ENCODE peak calls at places on chromosome 14, in eight cellular contexts. L is fibroblast of mammary gland, B is choroid plexus epithelial cell, W is MM.1S, P is H7, S is endothelial cell of umbilical vein, M is uterus, G is A549. I is an unnamed sample.

GRCh38 chr14:78043349-78043748 is 126.8 kb upstream of the NRXN3 start:
- DNase-seq in B (no peak), S (no peak), G (no peak), P (no peak), L (no peak), W (no peak), M (no peak), I (no peak)

GRCh38 chr14:52076334-52076733 is 7.5 kb upstream of the NID2 start:
- DNase-seq in L (peak), W (no peak), G (no peak), S (peak), P (no peak), B (no peak), M (no peak), I (no peak)

GRCh38 chr14:63705561-63706070 is 22.2 kb downstream of the SGPP1 start:
- DNase-seq in P (no peak), G (no peak), M (no peak), L (no peak), S (no peak), B (no peak), W (no peak), I (no peak)

GRCh38 chr14:105333613-105334364 is 19.2 kb downstream of the PACS2 start:
- DNase-seq in W (no peak), M (no peak), L (no peak), B (no peak), S (no peak), P (no peak), G (no peak), I (no peak)

GRCh38 chr14:22112004-22112403 is 438.4 kb upstream of the OR4E1 start:
- DNase-seq in B (peak), S (peak), L (peak), G (peak), P (peak), M (no peak), W (no peak), I (no peak)

GRCh38 chr14:53927171-53927570 is 29.5 kb downstream of the BMP4 start:
- DNase-seq in M (no peak), P (no peak), B (no peak), W (no peak), L (peak), G (no peak), S (no peak), I (no peak)

GRCh38 chr14:102469261-102469660 is 40.3 kb downstream of the ANKRD9 start:
- DNase-seq in P (no peak), S (no peak), G (no peak), L (no peak), W (no peak), M (no peak), B (no peak), I (no peak)

GRCh38 chr14:61877050-61877390 is 114.8 kb downstream of the SNAPC1 start:
- DNase-seq in W (no peak), P (no peak), G (no peak), S (no peak), B (no peak), M (no peak), L (no peak), I (no peak)

GRCh38 chr14:79275367-79275655 is 936.0 kb downstream of the DIO2 start:
- DNase-seq in M (no peak), G (no peak), P (no peak), L (no peak), B (no peak), W (no peak), S (no peak), I (no peak)

GRCh38 chr14:91545946-91546716 is 36.0 kb upstream of the PPP4R3A start:
- DNase-seq in G (no peak), B (peak), W (no peak), L (peak), S (no peak), M (no peak), P (no peak), I (no peak)

GRCh38 chr14:22386924-22387775 is 201.9 kb downstream of the DAD1 start:
- DNase-seq in P (peak), W (peak), S (peak), L (peak), G (peak), B (peak), M (peak), I (no peak)

GRCh38 chr14:66117600-66117999 is 368.6 kb upstream of the CCDC196 start:
- DNase-seq in L (peak), P (no peak), S (peak), W (no peak), G (peak), M (no peak), B (peak), I (no peak)

GRCh38 chr14:35337557-35338255 is 45.5 kb downstream of the PSMA6 start:
- DNase-seq in L (no peak), W (no peak), P (peak), G (peak), B (no peak), M (no peak), S (no peak), I (no peak)

GRCh38 chr14:103216857-103217256 is 93.6 kb downstream of the TNFAIP2 start:
- DNase-seq in P (no peak), M (no peak), S (no peak), L (no peak), W (no peak), G (no peak), B (no peak), I (no peak)

GRCh38 chr14:59271734-59272133 is 83.3 kb downstream of the DAAM1 start:
- DNase-seq in L (peak), M (no peak), S (no peak), P (no peak), B (no peak), G (no peak), W (no peak), I (no peak)

GRCh38 chr14:67886221-67886620 is 66.6 kb downstream of the RAD51B start:
- DNase-seq in P (no peak), M (no peak), L (no peak), B (no peak), W (no peak), G (no peak), S (no peak), I (no peak)

DNA sequence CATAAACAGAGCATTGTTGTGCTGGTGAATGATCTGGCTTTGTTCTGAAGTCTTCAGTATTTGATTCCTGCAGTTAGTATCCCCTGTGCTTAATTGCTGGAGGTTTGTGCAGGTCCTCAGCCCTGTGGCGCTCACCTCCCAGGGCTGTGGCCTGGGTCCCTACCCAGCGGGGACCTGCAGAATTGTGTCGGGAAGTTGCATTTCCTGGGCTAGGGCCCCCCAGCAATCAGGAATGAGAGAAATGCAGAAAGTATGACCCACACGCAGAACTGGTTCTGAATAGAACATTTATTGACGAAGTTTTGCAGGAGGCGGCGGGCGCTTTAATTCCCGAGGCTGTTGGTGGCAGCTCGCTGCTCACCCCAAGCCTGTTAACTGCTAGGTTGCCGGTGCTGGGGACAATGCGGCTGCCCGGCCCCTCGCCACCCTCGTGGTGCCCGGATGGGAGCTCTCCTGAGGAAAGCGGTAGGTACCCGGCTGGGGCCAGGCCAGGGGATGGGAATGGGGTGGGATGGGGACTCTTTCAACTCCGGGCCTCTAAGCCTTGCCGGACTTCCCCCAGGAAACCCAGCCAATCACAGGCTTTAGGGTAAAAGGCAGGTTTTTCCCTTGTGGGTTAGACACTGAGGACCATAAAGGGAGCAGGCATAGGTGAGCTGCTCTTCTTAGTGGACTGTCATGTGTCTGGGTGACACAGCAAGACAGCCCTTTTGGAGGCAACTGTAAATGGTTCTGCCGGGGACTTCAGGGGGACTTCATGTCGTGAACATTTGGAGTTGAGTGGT is 11.6 kb downstream of the PLEKHG3 start:
- DNase-seq in B (peak), W (no peak), G (no peak), M (no peak), P (peak), L (no peak), S (no peak), I (no peak)
- H3K4me3 ChIP-seq in B (peak), W (no peak), G (no peak), M (peak), P (peak), L (no peak), S (no peak), I (no peak)

GRCh38 chr14:70280931-70281330 is 78.6 kb downstream of the COX16 start:
- DNase-seq in B (no peak), L (no peak), G (no peak), P (no peak), M (no peak), S (no peak), W (no peak), I (no peak)

GRCh38 chr14:70281938-70282337 is 77.5 kb downstream of the COX16 start:
- DNase-seq in L (no peak), P (no peak), G (no peak), W (no peak), S (no peak), B (no peak), M (no peak), I (no peak)

GRCh38 chr14:70282666-70283065 is 76.8 kb downstream of the COX16 start:
- DNase-seq in W (no peak), P (no peak), M (no peak), S (no peak), L (no peak), G (no peak), B (no peak), I (no peak)

DNA sequence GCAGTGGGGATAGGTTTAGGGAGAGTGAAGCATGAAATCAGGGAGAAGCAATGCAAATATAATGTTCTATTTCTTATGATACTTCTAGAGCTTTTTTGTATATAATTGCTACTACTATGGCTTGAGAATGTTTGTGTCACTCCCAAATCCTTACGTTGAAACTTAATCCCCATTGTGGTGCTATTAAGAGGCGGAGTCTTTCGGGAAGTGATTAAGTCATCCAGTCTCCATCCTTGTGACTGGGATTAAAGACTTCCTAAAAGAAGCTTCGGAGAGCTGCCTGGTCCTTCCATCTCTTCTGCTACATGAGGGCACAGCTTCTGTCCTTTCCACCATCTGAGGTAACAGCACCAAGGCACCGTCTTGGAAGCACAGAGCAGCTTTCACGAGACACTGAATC is 81.2 kb downstream of the COX16 start:
- DNase-seq in B (no peak), S (no peak), G (no peak), M (no peak), W (no peak), L (no peak), P (no peak), I (no peak)
- H3K4me3 ChIP-seq in B (no peak), S (no peak), G (no peak), M (no peak), W (no peak), L (no peak), P (no peak), I (no peak)

DNA sequence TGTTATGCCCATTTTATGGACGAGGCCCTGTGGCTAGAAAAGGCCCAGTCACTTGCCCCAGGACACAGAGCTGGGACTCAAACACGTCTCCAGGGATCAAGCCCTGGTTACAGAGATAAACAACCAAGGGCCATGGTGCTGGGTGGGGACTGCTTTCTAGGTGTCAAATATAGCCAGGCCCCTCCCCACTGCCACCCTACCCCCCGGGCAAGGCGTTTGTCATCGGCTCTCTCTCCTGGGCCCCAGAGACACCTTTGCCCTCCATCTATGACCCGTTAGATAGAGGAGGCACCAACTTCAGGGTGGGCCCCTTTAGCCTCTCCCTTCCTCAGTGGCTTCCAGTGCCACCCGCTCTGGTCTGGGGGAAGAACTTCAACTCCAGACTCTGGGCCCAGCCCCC is 18.0 kb downstream of the LTBP2 start:
- DNase-seq in B (no peak), M (no peak), L (no peak), W (no peak), S (no peak), P (no peak), G (no peak), I (no peak)
- H3K4me3 ChIP-seq in B (no peak), M (no peak), L (no peak), W (no peak), S (no peak), P (no peak), G (no peak), I (no peak)

GRCh38 chr14:33948143-33948962 is 2.5 kb downstream of the EGLN3 start:
- DNase-seq in S (no peak), M (no peak), G (no peak), P (no peak), L (no peak), W (no peak), B (no peak), I (no peak)
- H3K4me3 ChIP-seq in S (no peak), M (no peak), G (no peak), P (peak), L (no peak), W (no peak), B (no peak), I (no peak)

GRCh38 chr14:60642270-60642789 is 6.9 kb downstream of the SIX1 start:
- DNase-seq in P (peak), M (no peak), B (no peak), W (no peak), S (no peak), G (no peak), L (no peak), I (no peak)

GRCh38 chr14:60639677-60640076 is 9.6 kb downstream of the SIX1 start:
- DNase-seq in S (no peak), P (no peak), G (no peak), B (no peak), W (no peak), M (no peak), L (no peak), I (no peak)

GRCh38 chr14:60641722-60642269 is 7.5 kb downstream of the SIX1 start:
- DNase-seq in B (no peak), S (no peak), W (no peak), M (no peak), P (no peak), G (no peak), L (no peak), I (no peak)

GRCh38 chr14:60642790-60643397 is 6.4 kb downstream of the SIX1 start:
- DNase-seq in M (no peak), S (no peak), L (no peak), P (no peak), W (no peak), B (no peak), G (no peak), I (no peak)

DNA sequence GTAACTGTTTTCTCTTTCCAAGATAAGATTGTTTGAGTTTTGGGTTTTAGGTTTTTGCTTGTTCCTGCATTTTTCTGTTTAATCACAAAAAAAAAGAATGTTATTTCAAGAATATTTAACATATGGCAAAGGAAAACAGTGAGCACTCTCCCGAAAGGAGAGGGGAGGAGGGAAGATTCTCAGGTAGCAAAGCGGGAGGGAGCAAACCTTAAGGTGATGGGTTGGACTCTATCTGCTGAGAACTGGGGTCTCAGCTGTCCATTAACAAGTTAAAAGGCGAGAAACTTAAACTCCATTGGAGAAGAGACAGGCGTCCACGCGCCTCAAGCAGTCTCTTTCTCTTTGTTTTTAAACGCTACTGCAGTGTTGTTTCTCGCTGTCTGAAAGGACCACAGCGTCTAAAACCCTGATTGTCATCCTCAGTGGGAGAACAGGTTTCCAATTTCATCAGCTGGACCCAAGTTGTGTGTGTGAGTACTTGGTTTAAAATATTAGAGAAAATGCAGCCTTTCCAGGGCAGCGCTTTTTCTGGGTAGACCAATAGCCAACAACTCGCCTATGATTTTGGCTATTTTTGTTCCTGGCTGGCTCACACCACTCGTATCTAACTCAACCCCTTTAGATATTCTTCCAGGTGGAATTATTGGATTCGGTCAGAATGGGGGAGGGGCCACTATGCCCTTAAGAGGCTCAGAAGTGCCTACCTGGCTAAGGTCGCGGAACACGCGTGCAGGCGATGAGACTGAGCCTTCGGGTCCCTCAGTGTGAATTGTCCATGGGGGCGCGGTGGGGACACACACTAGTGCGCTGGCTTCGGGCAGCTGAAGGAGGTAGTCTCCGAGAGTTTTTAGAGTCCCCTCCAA is 8.2 kb downstream of the SIX1 start:
- DNase-seq in W (no peak), L (no peak), P (peak), G (no peak), M (no peak), S (no peak), B (no peak), I (no peak)
- H3K4me3 ChIP-seq in W (no peak), L (no peak), P (no peak), G (no peak), M (no peak), S (no peak), B (no peak), I (no peak)